ENCODE peak calls at places on chromosomes 1 and 21, in four cellular contexts. F, O, P and R are unnamed samples. For H3K4me1, the result is how much of the 10 kb centered on the place peaks cover.

GRCh38 chr1:52907068-52907811 is 14.3 kb downstream of the ECHDC2 start:
- DNase-seq in F (no peak), O (no peak), P (no peak), R (no peak)

GRCh38 chr1:60149254-60149653 is 75.7 kb upstream of the C1orf87 start:
- DNase-seq in F (peak), P (no peak), O (no peak), R (peak)

GRCh38 chr1:236875975-236876374 is 80.9 kb downstream of the MTR start:
- DNase-seq in F (no peak), O (no peak), P (no peak), R (no peak)

GRCh38 chr1:154729598-154729997 is 121.6 kb upstream of the ADAR start:
- DNase-seq in F (no peak), P (no peak), O (no peak), R (no peak)

GRCh38 chr1:9689971-9690381 is 38.4 kb downstream of the PIK3CD start:
- DNase-seq in O (no peak), F (peak), P (peak), R (peak)

GRCh38 chr1:6197746-6198427 is 1.5 kb downstream of the RPL22 start:
- DNase-seq in P (peak), O (no peak), F (no peak), R (no peak)

GRCh38 chr1:18121072-18121820 is 13.6 kb downstream of the IGSF21 start:
- DNase-seq in F (no peak), P (no peak), O (no peak), R (no peak)

GRCh38 chr1:199422206-199422605 is 605.3 kb upstream of the NR5A2 start:
- DNase-seq in F (no peak), P (peak), O (no peak), R (peak)

GRCh38 chr1:229059671-229060079 is 211.2 kb upstream of the RAB4A start:
- DNase-seq in P (peak), F (no peak), O (no peak), R (no peak)

GRCh38 chr1:40653851-40654537 is 11.5 kb downstream of the RIMS3 start:
- DNase-seq in F (no peak), O (no peak), P (no peak), R (no peak)

GRCh38 chr1:84347547-84348239 is 46.2 kb downstream of the SAMD13 start:
- DNase-seq in O (no peak), P (peak), F (no peak), R (no peak)

GRCh38 chr1:184160942-184161698 is 109.6 kb downstream of the TSEN15 start:
- DNase-seq in F (no peak), P (peak), O (no peak), R (no peak)

GRCh38 chr1:171506525-171507304 is 21.4 kb downstream of the PRRC2C start:
- DNase-seq in P (peak), O (no peak), F (no peak), R (no peak)

GRCh38 chr1:171509191-171509590 is 23.9 kb downstream of the PRRC2C start:
- DNase-seq in F (no peak), P (no peak), O (no peak), R (no peak)

GRCh38 chr1:171501305-171502021 is 16.1 kb downstream of the PRRC2C start:
- DNase-seq in P (no peak), F (no peak), O (no peak), R (no peak)

GRCh38 chr1:171507435-171507834 is 22.1 kb downstream of the PRRC2C start:
- DNase-seq in F (no peak), P (no peak), O (no peak), R (no peak)
- H3K4me1 ChIP-seq in F (under half), P (under half), O (half or more), R (half or more)

GRCh38 chr1:42168798-42169197 is 4.3 kb upstream of the GUCA2A start:
- DNase-seq in F (no peak), P (no peak), O (no peak), R (no peak)
- H3K4me1 ChIP-seq in F (under half), P (under half), O (under half), R (under half)

GRCh38 chr1:26789612-26789865 is 1.8 kb downstream of the PIGV start:
- DNase-seq in F (no peak), P (no peak), O (no peak), R (no peak)
- H3K4me1 ChIP-seq in F (under half), P (half or more), O (half or more), R (under half)

GRCh38 chr1:31300193-31300592 is 3.4 kb downstream of the ZCCHC17 start:
- DNase-seq in O (peak), P (no peak), F (no peak), R (no peak)
- H3K4me1 ChIP-seq in O (under half), P (under half), F (under half), R (under half)

GRCh38 chr21:43810505-43811261 is 21.3 kb downstream of the RRP1 start:
- DNase-seq in P (peak), F (peak), O (peak), R (peak)
- H3K4me1 ChIP-seq in P (under half), F (under half), O (under half), R (under half)

DNA sequence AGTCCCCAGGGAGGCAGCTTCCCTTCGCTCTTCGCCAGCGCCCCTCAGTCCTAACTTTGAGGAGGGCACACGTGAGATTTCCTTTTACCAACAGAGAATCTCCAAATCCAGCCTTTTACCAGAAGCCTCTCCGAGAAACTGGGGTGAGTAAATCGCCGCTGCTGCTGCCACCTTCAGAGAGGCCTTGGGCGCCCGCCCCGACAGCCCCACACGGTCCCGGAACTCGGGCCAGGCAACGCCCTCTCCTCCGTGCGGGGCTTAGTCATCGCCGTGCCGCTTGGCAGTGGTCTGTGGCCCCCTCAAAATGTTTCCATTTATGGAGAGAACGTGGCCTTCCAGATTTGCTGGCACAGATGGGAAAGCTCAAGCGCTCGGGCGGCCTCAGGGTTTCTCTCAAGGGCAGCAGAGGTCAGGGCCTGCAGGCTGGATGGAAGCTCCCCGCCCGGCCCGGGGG is 41.4 kb upstream of the COL6A2 start:
- DNase-seq in O (no peak), P (peak), F (peak), R (peak)
- H3K4me1 ChIP-seq in O (under half), P (half or more), F (under half), R (under half)